ENCODE peak calls at places on chromosomes 13 and 19, in nine cellular contexts. U is progenitor cell of endocrine pancreas; E is activated CD4-positive, alpha-beta T cell treated with anti-CD3 and anti-CD28 coated beads, Interleukin-2, amount 50 U/mL, for 24 hours; I is T-cell; R is activated naive CD8-positive, alpha-beta T cell treated with anti-CD3 and anti-CD28 coated beads, Interleukin-2, amount 50 U/mL, for 16 hours; L is globus pallidus; T is Right ventricle myocardium inferior; J is BJ; K is stimulated activated CD4-positive, alpha-beta T cell treated with anti-CD3 and anti-CD28 coated beads, Interleukin-12 subunit alpha, Interleukin-12 subunit beta, amount 100 ng/mL, for 4 hours. S is an unnamed sample.

GRCh38 chr13:108734676-108735075 is 105.3 kb downstream of the MYO16 start:
- DNase-seq in U (no peak), E (no peak), I (no peak), R (no peak), L (no peak), T (no peak), J (no peak), K (no peak), S (no peak)

GRCh38 chr13:37293295-37293694 is 187.8 kb upstream of the CSNK1A1L start:
- DNase-seq in U (no peak), E (no peak), I (no peak), R (no peak), L (no peak), T (no peak), J (no peak), K (no peak), S (no peak)

GRCh38 chr19:39372047-39372802 is 18.7 kb downstream of the PAF1 start:
- DNase-seq in U (no peak), E (no peak), I (no peak), R (no peak), L (peak), T (peak), J (peak), K (no peak), S (peak)

GRCh38 chr13:32225494-32225931 is 89.7 kb downstream of the ZAR1L start:
- DNase-seq in U (no peak), E (no peak), I (no peak), R (no peak), L (no peak), T (no peak), J (peak), K (no peak), S (no peak)

GRCh38 chr13:85771856-85772255 is 27.4 kb downstream of the SLITRK6 start:
- DNase-seq in U (no peak), E (no peak), I (no peak), R (no peak), L (no peak), T (no peak), J (no peak), K (no peak), S (no peak)

GRCh38 chr19:43570174-43570791 is 5.0 kb downstream of the XRCC1 start:
- DNase-seq in U (no peak), E (no peak), I (no peak), R (no peak), L (no peak), T (no peak), J (no peak), K (no peak), S (no peak)

GRCh38 chr19:9413240-9413954 is 22.0 kb downstream of the ZNF266 start:
- DNase-seq in U (no peak), E (no peak), I (no peak), R (no peak), L (no peak), T (no peak), J (no peak), K (no peak), S (no peak)

GRCh38 chr13:87536499-87536898 is 134.7 kb upstream of the SLITRK5 start:
- DNase-seq in U (no peak), E (no peak), I (no peak), R (no peak), L (no peak), T (no peak), J (no peak), K (no peak), S (no peak)

GRCh38 chr19:5765220-5765619 is 19.3 kb downstream of the PRR22 start:
- DNase-seq in U (no peak), E (no peak), I (no peak), R (no peak), L (no peak), T (no peak), J (no peak), K (no peak), S (no peak)

GRCh38 chr13:30737511-30738342 is 2.4 kb downstream of the ALOX5AP start:
- DNase-seq in U (no peak), E (no peak), I (no peak), R (no peak), L (no peak), T (no peak), J (no peak), K (no peak), S (no peak)

GRCh38 chr13:106466691-106467405 is 68.6 kb downstream of the EFNB2 start:
- DNase-seq in U (no peak), E (no peak), I (no peak), R (no peak), L (no peak), T (no peak), J (no peak), K (no peak), S (no peak)

GRCh38 chr19:11814707-11815050 is 606 bp downstream of the ZNF440 start:
- DNase-seq in U (no peak), E (no peak), I (no peak), R (no peak), L (peak), T (no peak), J (no peak), K (no peak), S (peak)

GRCh38 chr19:33362508-33363228 is 10.8 kb upstream of the CEBPG start:
- DNase-seq in U (no peak), E (no peak), I (no peak), R (no peak), L (no peak), T (no peak), J (no peak), K (no peak), S (no peak)

GRCh38 chr19:51771369-51771768 is 10.4 kb downstream of the FPR2 start:
- DNase-seq in U (no peak), E (no peak), I (no peak), R (no peak), L (no peak), T (no peak), J (no peak), K (no peak), S (peak)

GRCh38 chr19:3075605-3076431 is 13.5 kb upstream of the TLE5 start:
- DNase-seq in U (peak), E (peak), I (peak), R (peak), L (no peak), T (no peak), J (no peak), K (peak), S (peak)

GRCh38 chr19:2323707-2324106 is 4.7 kb downstream of the LSM7 start:
- DNase-seq in U (no peak), E (no peak), I (no peak), R (no peak), L (no peak), T (peak), J (no peak), K (no peak), S (no peak)

GRCh38 chr19:42051166-42052115 is 18.6 kb downstream of the GRIK5 start:
- DNase-seq in U (no peak), E (no peak), I (no peak), R (no peak), L (no peak), T (no peak), J (no peak), K (no peak), S (no peak)